ENCODE peak calls at places on chromosomes 13 and 19, in seven cellular contexts. S is GM12891, A is H1, H is K562, G is SK-N-SH, R is HepG2, T is GM12878. D is an unnamed sample.

GRCh38 chr13:63435668-63436275 is 2020.1 kb upstream of the PCDH20 start:
- DNase-seq in S (no peak), A (no peak), H (no peak), G (no peak), R (no peak), T (no peak), D (no peak)

GRCh38 chr19:10565028-10565566 is 713 bp downstream of the KRI1 start:
- DNase-seq in S (peak), A (no peak), H (peak), G (peak), R (no peak), T (no peak), D (peak)

GRCh38 chr19:30374791-30375650 is 2.8 kb downstream of the ZNF536 start:
- DNase-seq in S (no peak), A (peak), H (no peak), G (peak), R (no peak), T (no peak), D (no peak)

GRCh38 chr13:74135306-74136088 is 1.3 kb upstream of the KLF12 start:
- DNase-seq in S (peak), A (peak), H (peak), G (peak), R (no peak), T (peak), D (peak)

GRCh38 chr19:10706990-10707389 is 5.8 kb downstream of the QTRT1 start:
- DNase-seq in S (no peak), A (no peak), H (no peak), G (no peak), R (peak), T (no peak), D (no peak)

GRCh38 chr13:105763851-105764250 is 771.6 kb downstream of the EFNB2 start:
- DNase-seq in S (no peak), A (no peak), H (no peak), G (no peak), R (no peak), T (no peak), D (no peak)

GRCh38 chr19:2428027-2428690 is 773 bp upstream of the TIMM13 start:
- DNase-seq in S (no peak), A (peak), H (no peak), G (peak), R (no peak), T (no peak), D (no peak)

GRCh38 chr19:43902399-43902798 is 32.7 kb downstream of the ZNF45 start:
- DNase-seq in S (no peak), A (no peak), H (no peak), G (no peak), R (no peak), T (no peak), D (no peak)

GRCh38 chr13:75312884-75313520 is 169.0 kb downstream of the TBC1D4 start:
- DNase-seq in S (no peak), A (no peak), H (no peak), G (no peak), R (no peak), T (no peak), D (no peak)

GRCh38 chr13:73602295-73602694 is 531.9 kb downstream of the KLF12 start:
- DNase-seq in S (no peak), A (no peak), H (peak), G (no peak), R (peak), T (no peak), D (no peak)

GRCh38 chr13:78032132-78032531 is 113.5 kb upstream of the EDNRB start:
- DNase-seq in S (no peak), A (no peak), H (no peak), G (no peak), R (no peak), T (no peak), D (no peak)

DNA sequence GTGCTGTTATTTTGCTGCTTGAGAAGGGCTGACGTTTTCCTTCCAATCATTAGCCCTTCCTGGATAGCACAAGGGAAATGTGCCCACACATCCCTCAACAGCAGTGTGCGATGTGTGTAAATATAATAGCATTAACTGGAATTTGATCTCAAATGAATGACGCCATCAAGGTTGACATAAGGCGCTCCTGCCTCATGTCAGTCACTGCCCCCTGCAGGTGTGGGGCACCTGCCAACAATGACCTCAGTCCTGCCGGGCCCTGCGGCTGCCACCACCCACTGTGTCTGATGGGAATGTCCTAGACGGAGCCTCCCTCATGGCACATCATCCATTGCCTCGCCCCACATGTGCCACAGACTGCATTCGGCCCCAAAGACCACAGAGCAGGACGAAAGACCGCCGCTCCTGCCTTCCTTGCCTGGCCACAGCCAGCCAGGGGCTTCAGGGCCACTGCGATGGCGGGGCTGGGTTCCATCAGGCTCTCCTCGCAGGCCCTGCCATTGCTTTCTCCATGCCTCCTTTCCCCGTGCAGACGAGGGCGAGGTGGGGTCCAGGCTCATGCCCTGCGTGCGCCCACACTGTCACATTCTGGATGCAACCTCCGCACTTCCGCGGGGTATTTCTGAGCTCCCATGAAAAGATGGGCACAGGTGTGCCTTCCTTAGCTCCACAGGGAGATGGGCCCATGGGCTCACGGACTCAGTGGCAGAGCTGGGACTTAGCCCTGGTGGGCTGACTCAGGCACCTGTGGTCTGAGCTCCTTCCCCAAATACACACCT is 146.7 kb downstream of the SOX1 start:
- DNase-seq in S (no peak), A (no peak), H (no peak), G (no peak), R (peak), T (no peak), D (no peak)
- TF ChIP-seq TAF1 in S (no peak), A (no peak), H (no peak), G (no peak), R (no peak), T (no peak), D (no peak)

GRCh38 chr19:15118248-15118647 is 11.0 kb downstream of the SYDE1 start:
- DNase-seq in S (no peak), A (no peak), H (no peak), G (no peak), R (no peak), T (no peak), D (no peak)

GRCh38 chr19:15116856-15117255 is 9.7 kb downstream of the SYDE1 start:
- DNase-seq in S (no peak), A (no peak), H (no peak), G (no peak), R (no peak), T (no peak), D (no peak)

GRCh38 chr19:15115080-15115479 is 7.9 kb downstream of the SYDE1 start:
- DNase-seq in S (no peak), A (no peak), H (no peak), G (peak), R (no peak), T (no peak), D (no peak)

GRCh38 chr19:15114153-15114540 is 6.9 kb downstream of the SYDE1 start:
- DNase-seq in S (no peak), A (no peak), H (no peak), G (peak), R (no peak), T (no peak), D (no peak)

DNA sequence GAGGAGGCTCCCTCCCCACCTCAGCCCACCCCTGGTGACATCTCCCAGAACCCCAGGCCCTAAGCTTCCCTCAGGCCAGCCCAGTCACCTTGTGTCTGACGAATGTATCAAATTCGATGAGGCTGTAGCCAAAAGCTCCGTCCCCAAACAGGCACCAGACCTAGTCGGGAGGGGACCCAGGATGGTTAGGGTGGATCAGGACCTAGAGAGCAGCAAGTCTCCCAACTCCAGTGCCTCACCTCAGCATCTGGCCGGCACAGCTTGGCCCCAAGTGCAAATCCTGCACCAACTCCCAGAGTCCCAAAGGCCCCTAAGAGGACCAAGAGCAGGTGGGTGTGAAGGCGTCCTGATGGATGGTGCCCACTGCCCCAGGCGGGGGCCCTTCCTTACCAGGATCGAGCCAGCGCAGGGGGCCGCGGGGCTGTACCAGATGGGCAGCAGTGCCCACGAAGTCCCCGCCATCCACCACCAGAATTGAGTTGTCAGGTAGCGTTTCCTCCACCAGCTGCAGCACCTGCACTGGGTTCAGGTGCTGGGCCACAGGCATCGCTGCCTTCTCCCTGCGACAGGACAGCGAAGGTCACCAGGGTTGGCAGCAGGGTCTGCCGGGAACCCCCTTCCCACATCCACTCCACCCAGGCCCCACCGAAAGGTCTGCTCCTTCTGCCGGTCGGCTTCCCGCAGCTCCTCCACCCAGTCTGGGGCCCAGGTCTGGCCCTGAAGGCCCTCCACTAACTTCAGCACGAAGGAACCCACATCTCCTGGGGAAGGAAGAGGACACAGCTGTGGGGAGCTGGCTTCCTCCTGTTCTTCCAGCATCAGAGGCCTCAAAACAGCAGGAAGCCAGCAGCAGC is 8.8 kb downstream of the SYDE1 start:
- DNase-seq in S (no peak), A (no peak), H (no peak), G (peak), R (no peak), T (no peak), D (no peak)
- TF ChIP-seq POLR2AphosphoS5 in S (no peak), A (peak), H (no peak), G (no peak), R (no peak), T (no peak), D (no peak)

GRCh38 chr13:95023405-95023804 is 277.8 kb downstream of the ABCC4 start:
- DNase-seq in S (no peak), A (no peak), H (no peak), G (no peak), R (no peak), T (no peak), D (no peak)
- TF ChIP-seq TAF1 in S (no peak), A (no peak), H (no peak), G (no peak), R (no peak), T (no peak), D (no peak)

GRCh38 chr13:110341445-110342247 is 34.6 kb downstream of the COL4A2 start:
- DNase-seq in S (no peak), A (no peak), H (no peak), G (peak), R (no peak), T (no peak), D (no peak)

GRCh38 chr13:110342474-110342873 is 35.4 kb downstream of the COL4A2 start:
- DNase-seq in S (no peak), A (no peak), H (no peak), G (no peak), R (no peak), T (no peak), D (no peak)

GRCh38 chr13:110339975-110340550 is 33.0 kb downstream of the COL4A2 start:
- DNase-seq in S (no peak), A (no peak), H (no peak), G (no peak), R (no peak), T (no peak), D (no peak)

GRCh38 chr13:110339263-110339662 is 32.2 kb downstream of the COL4A2 start:
- DNase-seq in S (no peak), A (no peak), H (no peak), G (no peak), R (no peak), T (no peak), D (no peak)

DNA sequence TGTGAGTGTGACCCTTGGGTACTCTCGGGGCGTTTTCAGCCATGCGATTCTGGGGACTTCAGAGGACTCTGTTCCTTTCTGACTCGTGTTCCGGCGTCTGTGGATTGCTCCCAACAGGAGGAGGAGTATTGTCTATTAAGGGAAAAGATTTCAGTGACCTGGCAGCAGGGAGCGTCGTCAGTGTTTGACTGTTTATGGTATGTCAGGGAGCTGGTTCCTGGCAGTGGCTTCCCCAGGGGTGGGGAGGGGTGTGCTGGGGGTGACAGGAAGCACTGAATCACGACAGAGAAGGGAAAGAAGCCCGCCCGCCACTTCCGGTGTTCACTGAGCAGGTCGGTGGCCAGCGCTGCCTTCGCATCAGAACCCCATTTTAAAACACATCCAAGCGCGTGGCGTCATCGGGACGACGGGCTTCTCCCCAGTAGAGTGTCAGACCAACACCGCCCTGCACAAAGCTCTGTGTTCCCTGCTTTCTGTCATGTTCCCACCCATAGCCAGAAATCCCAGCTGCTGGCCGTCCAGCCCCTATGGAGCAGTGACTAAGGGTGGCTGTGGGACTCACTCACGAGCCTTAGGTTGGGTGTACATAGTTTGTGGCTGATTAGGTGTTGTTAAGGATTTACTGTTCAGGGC is 33.8 kb downstream of the COL4A2 start:
- DNase-seq in S (no peak), A (no peak), H (no peak), G (no peak), R (no peak), T (no peak), D (no peak)
- TF ChIP-seq POLR2AphosphoS5 in S (no peak), A (no peak), H (no peak), G (no peak), R (no peak), T (no peak), D (no peak)

GRCh38 chr13:36858285-36858684 is 39.3 kb downstream of the RFXAP start:
- DNase-seq in S (no peak), A (no peak), H (peak), G (peak), R (peak), T (no peak), D (no peak)
- TF ChIP-seq TAF1 in S (no peak), A (no peak), H (no peak), G (no peak), R (no peak), T (no peak), D (no peak)

GRCh38 chr19:18301718-18302111 is 20.3 kb upstream of the JUND start:
- DNase-seq in S (no peak), A (no peak), H (no peak), G (no peak), R (no peak), T (no peak), D (no peak)

GRCh38 chr19:18299654-18300053 is 18.2 kb upstream of the JUND start:
- DNase-seq in S (no peak), A (no peak), H (no peak), G (no peak), R (no peak), T (no peak), D (no peak)

GRCh38 chr19:18298601-18299000 is 17.2 kb upstream of the JUND start:
- DNase-seq in S (no peak), A (no peak), H (no peak), G (no peak), R (no peak), T (no peak), D (no peak)

GRCh38 chr19:18304194-18304495 is 18.7 kb downstream of the LSM4 start:
- DNase-seq in S (no peak), A (no peak), H (no peak), G (no peak), R (no peak), T (no peak), D (no peak)

GRCh38 chr19:18300930-18301717 is 19.7 kb upstream of the JUND start:
- DNase-seq in S (no peak), A (no peak), H (peak), G (no peak), R (no peak), T (no peak), D (no peak)
- TF ChIP-seq POLR2AphosphoS5 in S (no peak), A (no peak), H (no peak), G (peak), R (no peak), T (no peak), D (no peak)